ENCODE peak calls at places on chromosomes 2 and 18, in six cellular contexts. P is neural progenitor cell, Y is psoas muscle, K is right cardiac atrium, Q is brain microvascular endothelial cell, R is PC-3. M is an unnamed sample. For H3K27me3, the result is how much of the 10 kb centered on the place peaks cover.

GRCh38 chr2:176500921-176501320 is 231.7 kb downstream of the MTX2 start:
- DNase-seq in R (no peak), Q (no peak), Y (no peak), K (no peak), P (no peak), M (no peak)

GRCh38 chr2:94874277-94874997 is 3.2 kb downstream of the TEKT4 start:
- DNase-seq in R (peak), Y (no peak), Q (no peak), P (no peak), K (peak), M (no peak)

GRCh38 chr2:179440642-179441251 is 176.1 kb upstream of the SESTD1 start:
- DNase-seq in Y (no peak), K (no peak), R (peak), Q (no peak), P (peak), M (no peak)

GRCh38 chr18:78965260-78965659 is 14.4 kb upstream of the SALL3 start:
- DNase-seq in Q (no peak), Y (no peak), P (no peak), K (no peak), R (no peak), M (no peak)

GRCh38 chr2:187642498-187642897 is 88.3 kb upstream of the TFPI start:
- DNase-seq in P (no peak), Q (no peak), Y (no peak), R (no peak), K (no peak), M (no peak)

GRCh38 chr2:219630770-219631405 is 3.5 kb downstream of the SLC4A3 start:
- DNase-seq in Q (no peak), P (no peak), K (peak), Y (no peak), R (no peak), M (no peak)

GRCh38 chr2:68588589-68588988 is 54.8 kb upstream of the PROKR1 start:
- DNase-seq in Q (no peak), Y (no peak), P (no peak), R (peak), K (no peak), M (no peak)

GRCh38 chr2:58186501-58186900 is 54.6 kb downstream of the FANCL start:
- DNase-seq in Y (no peak), R (no peak), Q (no peak), P (no peak), K (no peak), M (no peak)

GRCh38 chr2:69195706-69196105 is 182.7 kb downstream of the ANTXR1 start:
- DNase-seq in P (no peak), Q (no peak), Y (no peak), R (no peak), K (no peak), M (no peak)

GRCh38 chr2:135926605-135927004 is 50.4 kb upstream of the MCM6 start:
- DNase-seq in Q (no peak), Y (no peak), R (no peak), P (no peak), K (no peak), M (no peak)

GRCh38 chr2:26000561-26001211 is 18.4 kb upstream of the KIF3C start:
- DNase-seq in Q (no peak), Y (peak), K (no peak), P (no peak), R (no peak), M (no peak)

GRCh38 chr2:24919100-24919976 is 699 bp downstream of the ADCY3 start:
- DNase-seq in R (peak), Q (no peak), P (no peak), Y (peak), K (no peak), M (no peak)

GRCh38 chr2:102025016-102025491 is 33.3 kb downstream of the IL1R2 start:
- DNase-seq in K (no peak), P (no peak), Y (no peak), Q (no peak), R (no peak), M (no peak)

GRCh38 chr2:152174574-152174973 is 989 bp downstream of the STAM2 start:
- DNase-seq in Y (no peak), Q (no peak), R (no peak), P (no peak), K (no peak), M (no peak)

DNA sequence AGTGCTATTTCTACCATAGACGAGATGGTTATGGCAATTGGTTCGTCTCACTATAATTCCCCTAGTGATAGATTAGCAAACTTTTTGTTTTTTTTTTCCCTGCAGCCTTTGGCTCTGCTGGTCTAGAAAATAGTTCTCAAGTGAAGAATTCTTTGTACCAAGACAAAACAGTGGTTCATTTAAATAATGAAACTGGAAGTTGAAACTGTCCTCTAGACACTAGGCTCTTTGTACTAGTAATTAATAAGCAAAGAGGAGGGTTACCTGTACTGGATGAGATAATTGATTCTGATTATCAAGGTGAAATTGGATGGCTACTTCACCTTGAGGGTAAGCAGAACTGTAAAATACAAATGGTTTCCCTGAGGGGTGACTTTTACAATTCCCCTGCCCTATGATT is 156.9 kb upstream of the DCC start:
- DNase-seq in Q (no peak), K (no peak), Y (no peak), R (no peak), P (no peak), M (no peak)
- H3K4me3 ChIP-seq in Q (no peak), K (no peak), Y (no peak), R (no peak), P (no peak), M (no peak)

DNA sequence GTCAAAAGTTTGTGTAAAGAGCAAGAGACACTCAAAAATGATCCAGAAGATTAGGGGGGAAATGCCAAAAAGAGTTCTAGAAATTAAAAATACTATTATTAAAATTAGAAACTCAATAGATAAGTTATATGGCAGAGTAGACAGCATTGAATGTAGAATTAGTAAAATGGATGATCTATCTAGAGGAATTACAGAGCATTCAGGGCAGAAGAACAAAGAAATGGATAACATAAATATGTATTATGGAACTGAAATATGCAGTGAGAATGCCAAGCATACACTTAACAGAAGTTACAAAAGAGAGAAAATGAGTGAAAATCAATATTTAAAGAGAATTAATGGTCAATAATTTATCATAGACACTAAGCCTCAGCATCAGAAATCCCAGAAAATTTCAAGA is 33.2 kb upstream of the OR6B3 start:
- DNase-seq in K (no peak), R (no peak), P (no peak), Q (no peak), Y (no peak), M (no peak)
- H3K27me3 ChIP-seq in K (under half), R (half or more), P (under half), Q (under half), Y (under half), M (under half)

GRCh38 chr2:203648273-203648672 is 58.2 kb upstream of the CD28 start:
- DNase-seq in K (no peak), P (no peak), R (peak), Q (no peak), Y (no peak), M (no peak)

GRCh38 chr2:203647579-203647978 is 58.9 kb upstream of the CD28 start:
- DNase-seq in Y (no peak), R (no peak), K (no peak), Q (no peak), P (no peak), M (no peak)

GRCh38 chr2:203650860-203651613 is 55.4 kb upstream of the CD28 start:
- DNase-seq in Q (peak), K (no peak), P (peak), Y (no peak), R (peak), M (no peak)

GRCh38 chr2:203646961-203647360 is 59.5 kb upstream of the CD28 start:
- DNase-seq in P (no peak), Q (no peak), K (no peak), R (no peak), Y (no peak), M (no peak)

DNA sequence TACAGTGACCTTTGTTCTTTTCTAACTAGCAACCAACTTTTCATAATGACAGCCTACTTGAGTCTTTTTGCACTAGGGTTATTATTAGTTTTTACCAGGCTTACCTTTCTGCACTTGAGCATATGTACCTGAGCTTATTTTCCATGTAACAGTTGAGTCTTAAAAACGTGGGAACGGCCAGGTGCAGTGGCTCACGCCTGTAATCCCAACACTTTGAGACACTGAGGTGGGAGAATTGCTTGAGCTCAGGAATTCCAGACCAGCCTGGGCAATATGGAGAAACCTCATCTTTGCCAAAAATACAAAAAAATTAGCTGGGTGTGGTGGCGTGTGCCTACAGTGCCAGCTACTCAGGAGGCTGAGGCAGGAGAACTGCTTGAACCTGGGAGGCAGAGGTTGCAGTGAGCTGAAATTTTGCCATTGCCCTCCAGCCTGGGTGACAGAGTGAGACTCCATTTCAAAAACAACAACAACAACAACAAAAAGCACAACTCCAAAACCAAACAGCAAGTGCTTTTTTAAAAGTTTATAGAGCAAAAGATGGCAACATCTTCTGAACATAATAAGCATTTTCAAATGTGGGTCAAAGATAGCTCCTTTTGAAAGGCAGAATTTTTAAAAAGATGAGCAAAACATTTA is 57.1 kb upstream of the CD28 start:
- DNase-seq in R (no peak), P (no peak), K (no peak), Y (no peak), Q (no peak), M (no peak)
- H3K27ac ChIP-seq in R (peak), P (no peak), K (peak), Y (peak), Q (no peak), M (no peak)

DNA sequence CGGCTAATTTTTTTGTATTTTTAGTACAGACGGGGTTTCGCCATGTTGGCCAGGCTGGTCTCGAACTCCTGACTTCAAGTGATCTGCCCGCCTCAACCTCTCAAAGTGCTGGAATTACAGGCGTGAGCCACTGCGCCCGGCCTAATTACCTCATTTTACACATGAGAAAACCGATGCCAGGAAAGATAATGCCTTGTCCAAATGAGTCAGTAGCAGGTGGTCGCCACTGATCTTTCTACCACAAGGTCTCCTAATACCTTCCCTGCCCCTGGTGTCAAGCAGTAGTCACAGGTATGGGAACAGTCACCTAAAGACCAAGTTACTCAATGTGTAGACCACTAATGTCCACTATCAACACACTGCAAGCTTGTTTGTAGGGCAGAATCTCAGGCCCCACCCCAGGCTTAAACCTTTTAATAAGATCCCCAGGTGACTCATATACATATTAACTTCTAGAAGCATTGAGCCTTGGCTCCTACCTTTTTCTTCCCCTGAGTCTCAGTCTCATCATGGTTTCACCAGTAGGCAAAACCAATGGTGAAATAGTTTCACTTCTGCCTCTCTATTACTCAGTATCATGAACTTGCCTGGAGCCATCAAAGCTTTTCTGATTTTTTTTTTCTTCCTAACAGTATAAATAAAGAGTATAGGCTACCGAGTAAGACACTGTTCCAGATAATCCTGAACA is 6.9 kb upstream of the EPB41L5 start:
- DNase-seq in R (peak), Q (no peak), Y (no peak), K (no peak), P (no peak), M (no peak)
- H3K4me3 ChIP-seq in R (no peak), Q (no peak), Y (no peak), K (no peak), P (no peak), M (no peak)

GRCh38 chr2:70942396-70942795 is 6.7 kb downstream of the ATP6V1B1 start:
- DNase-seq in K (no peak), Q (no peak), R (no peak), P (no peak), Y (no peak), M (no peak)

GRCh38 chr2:70942900-70943871 is 7.5 kb downstream of the ATP6V1B1 start:
- DNase-seq in Q (no peak), K (no peak), P (peak), Y (no peak), R (no peak), M (peak)

GRCh38 chr2:70939847-70940580 is 4.3 kb downstream of the ATP6V1B1 start:
- DNase-seq in Q (no peak), Y (no peak), K (no peak), P (peak), R (no peak), M (no peak)

GRCh38 chr2:70941186-70941585 is 5.5 kb downstream of the ATP6V1B1 start:
- DNase-seq in P (no peak), R (no peak), K (no peak), Q (no peak), Y (no peak), M (no peak)

DNA sequence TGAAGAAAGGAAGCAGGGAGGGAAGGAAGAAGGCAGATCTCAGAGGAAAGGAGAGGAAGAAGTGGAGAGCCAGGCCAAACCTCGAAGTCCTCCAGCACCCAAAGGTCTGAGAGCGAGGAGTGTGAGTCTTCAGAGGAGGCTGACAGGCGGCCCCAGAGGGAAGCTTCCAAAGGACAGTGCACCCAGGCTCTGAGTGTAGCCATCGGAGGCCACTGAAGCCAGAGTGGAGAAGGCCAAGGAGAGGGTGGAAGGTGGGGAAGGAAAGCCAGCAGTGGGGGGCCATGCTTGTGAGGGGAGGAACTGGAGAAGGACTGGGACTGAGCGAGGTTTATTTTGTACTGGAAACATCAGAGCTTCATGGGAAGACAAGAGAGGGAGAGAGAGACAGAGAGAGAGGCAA is 6.0 kb downstream of the ATP6V1B1 start:
- DNase-seq in K (no peak), Q (no peak), Y (no peak), R (no peak), P (no peak), M (no peak)
- H3K27me3 ChIP-seq in K (under half), Q (under half), Y (under half), R (under half), P (half or more), M (under half)

DNA sequence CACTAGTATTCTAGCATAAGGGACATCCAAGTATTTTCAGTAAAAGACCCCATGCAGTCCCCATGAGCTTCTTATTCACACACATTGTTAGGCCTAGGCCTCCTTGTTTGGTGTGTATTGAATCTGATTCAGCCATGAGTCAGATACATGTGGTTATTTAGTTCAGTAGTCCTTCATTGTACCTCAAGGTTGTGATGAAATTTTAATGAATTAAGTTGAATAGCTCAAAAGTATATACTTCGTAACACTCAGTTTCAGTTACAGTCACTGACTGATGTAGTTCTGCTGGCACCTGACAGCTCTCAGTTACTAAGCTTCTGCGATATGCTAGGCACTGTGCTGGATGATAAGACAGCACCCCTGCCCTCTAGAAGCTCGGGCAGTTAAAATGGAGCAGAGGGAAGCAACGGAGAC is 86.4 kb downstream of the XRCC5 start:
- DNase-seq in P (no peak), K (no peak), Q (peak), R (peak), Y (no peak), M (peak)
- H3K27ac ChIP-seq in P (no peak), K (no peak), Q (peak), R (peak), Y (no peak), M (peak)

DNA sequence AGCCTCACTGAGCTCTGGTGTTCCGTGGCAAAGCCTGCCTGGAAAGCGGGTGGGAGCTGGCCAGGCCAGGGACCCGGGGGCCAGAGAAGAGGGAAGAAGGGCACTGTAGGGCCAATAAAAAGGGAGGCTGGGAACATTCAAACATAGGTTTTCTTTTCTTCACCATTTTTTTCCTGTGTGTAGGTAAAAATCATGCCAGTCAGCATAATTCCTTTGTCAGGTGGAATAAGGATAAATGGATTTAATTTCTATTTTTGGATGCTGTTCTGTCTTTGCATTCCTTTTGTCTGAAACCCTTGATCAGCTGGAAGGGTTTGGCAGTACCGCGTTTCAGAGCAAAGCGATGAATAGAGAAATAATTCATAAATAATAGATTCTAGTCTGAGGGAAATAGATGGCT is 384.3 kb downstream of the TSN start:
- DNase-seq in Y (no peak), K (no peak), Q (no peak), R (no peak), P (no peak), M (no peak)
- H3K4me3 ChIP-seq in Y (no peak), K (no peak), Q (no peak), R (no peak), P (no peak), M (no peak)

DNA sequence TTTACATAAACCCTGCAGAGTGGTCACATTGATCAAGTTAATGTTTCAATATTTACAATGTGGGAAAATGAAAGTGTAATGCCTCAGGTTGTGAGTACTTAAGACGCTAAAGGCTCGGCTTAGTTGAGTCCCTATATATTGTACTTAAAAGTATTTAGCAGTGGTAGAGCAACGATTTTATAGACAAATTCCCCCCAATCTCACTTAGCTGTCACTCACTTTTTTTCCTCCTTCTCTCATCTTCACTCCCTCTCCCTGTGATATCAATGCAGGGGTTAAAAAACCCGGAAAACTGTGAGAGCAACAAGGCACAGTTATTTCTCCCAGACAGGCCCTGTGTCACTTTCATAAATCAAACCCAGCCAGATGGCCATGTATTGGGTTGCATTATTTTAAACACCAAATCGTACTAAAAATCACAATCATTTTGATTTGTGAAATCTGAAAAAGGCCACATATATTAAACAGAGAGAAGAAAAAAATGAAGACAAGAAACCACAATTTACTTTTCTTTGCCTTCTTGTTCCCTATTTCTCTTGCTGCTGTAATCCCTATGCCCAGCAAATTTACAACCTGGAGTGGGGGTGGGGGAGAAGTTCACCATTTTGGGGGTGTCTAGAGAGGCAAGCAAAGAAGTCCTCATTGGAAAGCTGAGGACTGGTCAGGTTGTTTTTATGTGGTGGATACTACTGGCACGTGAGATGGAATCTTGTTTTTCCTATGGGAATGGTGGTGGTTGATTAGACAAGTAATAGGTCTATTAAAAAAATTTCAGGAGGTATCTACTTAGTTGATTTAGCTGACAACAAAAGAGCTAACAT is 5.6 kb downstream of the POU3F3 start:
- DNase-seq in Y (no peak), R (no peak), Q (no peak), P (peak), K (no peak), M (no peak)
- H3K27me3 ChIP-seq in Y (under half), R (half or more), Q (half or more), P (half or more), K (under half), M (half or more)

M was measured in AG04450.